ENCODE peak calls at places on chromosomes 5 and 9, in five cellular contexts. H, D, Y, S and A are unnamed samples.
A peak's percentile ranks its signal among the peaks of the same experiment; 100 is the strongest.

GRCh38 chr9:81787747-81788632 is 98.6 kb upstream of the TLE1 start:
- DNase-seq in H (no peak), D (peak; percentile 66), Y (peak; percentile 8), S (no peak), A (peak; percentile 53)

GRCh38 chr9:5422276-5422675 is 15.4 kb downstream of the PLGRKT start:
- DNase-seq in H (no peak), D (no peak), Y (no peak), S (no peak), A (no peak)

GRCh38 chr5:168314735-168315411 is 23.4 kb downstream of the WWC1 start:
- DNase-seq in H (no peak), D (peak; percentile 93), Y (no peak), S (no peak), A (peak; percentile 89)

GRCh38 chr5:54538156-54538555 is 20.6 kb downstream of the SNX18 start:
- DNase-seq in H (no peak), D (no peak), Y (no peak), S (no peak), A (no peak)

GRCh38 chr9:75001719-75002421 is 26.2 kb downstream of the CARNMT1 start:
- DNase-seq in H (peak; percentile 36), D (peak; percentile 58), Y (peak; percentile 82), S (peak; percentile 28), A (peak; percentile 48)

GRCh38 chr5:138636401-138636944 is 61.3 kb upstream of the HSPA9 start:
- DNase-seq in H (no peak), D (no peak), Y (no peak), S (no peak), A (no peak)

GRCh38 chr5:145825751-145826180 is 9.4 kb downstream of the PRELID2 start:
- DNase-seq in H (no peak), D (peak; percentile 25), Y (peak; percentile 56), S (peak; percentile 41), A (no peak)

GRCh38 chr5:65907138-65907537 is 19.2 kb upstream of the ERBIN start:
- DNase-seq in H (no peak), D (peak; percentile 39), Y (no peak), S (no peak), A (no peak)

GRCh38 chr9:136399176-136400037 is 563 bp downstream of the SNAPC4 start:
- DNase-seq in H (no peak), D (peak; percentile 26), Y (peak; percentile 24), S (no peak), A (no peak)

GRCh38 chr5:100647461-100648230 is 112.5 kb downstream of the FAM174A start:
- DNase-seq in H (no peak), D (peak; percentile 39), Y (peak; percentile 6), S (peak; percentile 12), A (peak; percentile 88)

GRCh38 chr9:98410185-98410697 is 154.8 kb upstream of the TBC1D2 start:
- DNase-seq in H (no peak), D (no peak), Y (peak; percentile 55), S (peak; percentile 68), A (no peak)

GRCh38 chr5:14676320-14676719 is 11.8 kb downstream of the OTULIN start:
- DNase-seq in H (no peak), D (peak; percentile 96), Y (no peak), S (no peak), A (no peak)

GRCh38 chr5:447501-447900 is 4.5 kb downstream of the EXOC3 start:
- DNase-seq in H (no peak), D (no peak), Y (no peak), S (no peak), A (no peak)

GRCh38 chr5:14581891-14582796 is 552 bp downstream of the OTULINL start:
- DNase-seq in H (no peak), D (peak; percentile 53), Y (peak; percentile 15), S (no peak), A (peak; percentile 75)

GRCh38 chr9:93132946-93133640 is 958 bp downstream of the NINJ1 start:
- DNase-seq in H (no peak), D (peak; percentile 39), Y (peak; percentile 57), S (no peak), A (peak; percentile 54)

GRCh38 chr5:52725065-52725746 is 62.5 kb upstream of the ITGA1 start:
- DNase-seq in H (no peak), D (peak; percentile 95), Y (no peak), S (no peak), A (peak; percentile 62)

GRCh38 chr9:96158909-96159575 is 142.9 kb downstream of the HSD17B3 start:
- DNase-seq in H (no peak), D (peak; percentile 44), Y (peak; percentile 37), S (no peak), A (no peak)

GRCh38 chr9:120965344-120966004 is 38.9 kb upstream of the TRAF1 start:
- DNase-seq in H (no peak), D (no peak), Y (no peak), S (no peak), A (no peak)

GRCh38 chr5:84403773-84404172 is 19.1 kb upstream of the EDIL3 start:
- DNase-seq in H (no peak), D (peak; percentile 96), Y (peak; percentile 37), S (no peak), A (no peak)
- H3K9ac ChIP-seq in H (no peak overlapping the region), D (peak overlapping the region; percentile 11), Y (no peak overlapping the region), S (no peak overlapping the region), A (no peak overlapping the region)

GRCh38 chr5:95018946-95019345 is 265.9 kb downstream of the MCTP1 start:
- DNase-seq in H (no peak), D (no peak), Y (no peak), S (no peak), A (no peak)

GRCh38 chr5:95020382-95020781 is 264.5 kb downstream of the MCTP1 start:
- DNase-seq in H (no peak), D (no peak), Y (no peak), S (no peak), A (no peak)

GRCh38 chr5:95027151-95027721 is 257.7 kb downstream of the MCTP1 start:
- DNase-seq in H (no peak), D (no peak), Y (peak; percentile 44), S (no peak), A (no peak)

GRCh38 chr5:95018511-95018910 is 266.4 kb downstream of the MCTP1 start:
- DNase-seq in H (no peak), D (no peak), Y (no peak), S (no peak), A (no peak)

GRCh38 chr5:95022967-95023695 is 261.8 kb downstream of the MCTP1 start:
- DNase-seq in H (peak; percentile 66), D (peak; percentile 13), Y (no peak), S (no peak), A (no peak)
- H3K4me1 ChIP-seq in H (peaks cover 30% of the 10 kb centered on the region), D (no peaks in the 10 kb centered on the region), Y (peaks cover 11% of the 10 kb centered on the region), S (no peaks in the 10 kb centered on the region), A (no peaks in the 10 kb centered on the region)

DNA sequence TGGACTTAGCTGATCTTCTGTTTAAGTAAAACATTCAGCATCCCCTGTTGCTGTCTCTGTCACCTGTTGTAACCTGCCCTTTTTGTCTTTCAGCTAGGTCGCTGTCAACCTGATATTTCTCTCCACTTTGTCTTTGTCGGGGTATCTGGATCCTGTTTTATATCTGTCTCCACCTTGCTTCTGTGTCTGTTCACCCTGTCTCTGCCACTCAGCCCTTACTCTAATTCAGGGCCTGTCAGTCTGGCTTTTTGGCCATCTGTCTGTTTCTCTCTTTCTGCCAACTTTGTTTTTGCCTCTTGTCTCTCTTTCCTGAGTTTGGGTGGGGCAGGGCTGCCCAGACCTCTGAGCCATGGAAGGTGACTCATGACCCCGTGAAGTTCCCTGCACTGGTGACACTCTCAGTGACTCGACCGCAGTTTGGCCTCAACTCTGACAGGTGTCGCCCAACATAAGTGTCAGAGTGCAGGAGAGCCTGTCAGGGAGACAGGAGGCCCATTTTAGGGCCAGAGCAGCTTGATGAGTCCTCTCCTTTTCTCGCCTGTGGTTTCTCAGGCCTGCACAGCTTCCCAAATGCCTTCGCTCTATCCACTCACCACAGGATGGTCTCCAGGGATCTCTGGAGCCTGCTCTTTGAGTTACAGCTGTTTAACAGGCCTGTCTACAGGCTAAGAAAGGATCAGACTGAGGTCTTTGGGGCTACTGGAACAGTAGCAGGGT is 864 bp downstream of the ZBTB43 start:
- DNase-seq in H (peak; percentile 65), D (peak; percentile 85), Y (peak; percentile 33), S (peak; percentile 69), A (peak; percentile 52)
- TF ChIP-seq CTCF in H (peak; percentile 28), D (no peak), Y (no peak), S (no peak), A (no peak)

GRCh38 chr9:87497604-87498045 is at the start of gene DAPK1:
- DNase-seq in H (no peak), D (peak; percentile 44), Y (peak; percentile 84), S (peak; percentile 81), A (peak; percentile 68)

GRCh38 chr9:87498046-87498815 is 564 bp downstream of the DAPK1 start:
- DNase-seq in H (no peak), D (peak; percentile 53), Y (peak; percentile 57), S (peak; percentile 53), A (peak; percentile 43)

GRCh38 chr9:87499455-87500015 is 1.9 kb downstream of the DAPK1 start:
- DNase-seq in H (no peak), D (no peak), Y (peak; percentile 51), S (no peak), A (no peak)

GRCh38 chr9:87500491-87500890 is 2.8 kb downstream of the DAPK1 start:
- DNase-seq in H (no peak), D (no peak), Y (peak; percentile 54), S (peak; percentile 27), A (no peak)

DNA sequence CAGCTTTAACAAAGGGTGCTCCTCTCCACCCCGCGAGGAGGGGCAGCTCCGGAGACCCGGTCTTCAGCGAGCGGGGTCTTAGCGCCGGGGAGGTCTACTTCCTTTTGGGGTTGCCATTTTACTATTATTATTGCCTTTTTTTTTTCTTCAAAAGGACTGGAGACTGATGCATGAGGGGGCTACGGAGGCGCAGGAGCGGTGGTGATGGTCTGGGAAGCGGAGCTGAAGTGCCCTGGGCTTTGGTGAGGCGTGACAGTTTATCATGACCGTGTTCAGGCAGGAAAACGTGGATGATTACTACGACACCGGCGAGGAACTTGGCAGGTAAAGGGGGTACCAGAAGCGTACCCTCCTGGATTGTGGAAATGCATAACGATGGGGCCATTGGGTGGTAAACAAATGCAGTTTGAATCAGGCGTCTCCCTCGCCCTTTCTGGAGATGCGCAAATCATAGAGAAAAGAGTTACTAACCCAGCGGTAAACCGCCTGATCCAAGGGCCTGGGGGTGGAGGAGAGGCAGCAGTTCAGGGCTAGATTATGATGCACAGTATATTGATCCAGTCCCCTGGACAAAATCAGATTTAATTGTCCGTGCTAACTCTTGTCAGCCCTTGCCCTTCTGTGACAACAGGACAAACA is 1.3 kb downstream of the DAPK1 start:
- DNase-seq in H (no peak), D (no peak), Y (peak; percentile 43), S (no peak), A (no peak)
- H3K9ac ChIP-seq in H (peak overlapping the region; percentile 87), D (no peak overlapping the region), Y (peak overlapping the region; percentile 84), S (peak overlapping the region; percentile 94), A (peak overlapping the region; percentile 61)